ENCODE peak calls at places on chromosomes 1 and 21, in six cellular contexts. One of them, this sample, is unnamed. For H3K36me3, the result is how much of the 10 kb centered on the place peaks cover.

GRCh38 chr1:43973981-43974442 is 748 bp upstream of the ATP6V0B start:
- DNase-seq in H1: no peak
- DNase-seq in neuronal stem cell: no peak
- DNase-seq in mesendoderm: no peak
- DNase-seq in IMR-90: no peak
- DNase-seq in trophoblast cell: no peak
- DNase-seq in this sample: no peak

GRCh38 chr1:44554706-44555105 is 119.6 kb downstream of the TMEM53 start:
- DNase-seq in neuronal stem cell: no peak
- DNase-seq in mesendoderm: no peak
- DNase-seq in IMR-90: no peak
- DNase-seq in trophoblast cell: no peak
- DNase-seq in H1: no peak
- DNase-seq in this sample: no peak

GRCh38 chr1:6301526-6301925 is 40.6 kb upstream of the GPR153 start:
- DNase-seq in neuronal stem cell: no peak
- DNase-seq in H1: no peak
- DNase-seq in trophoblast cell: no peak
- DNase-seq in IMR-90: peak
- DNase-seq in mesendoderm: no peak
- DNase-seq in this sample: no peak

GRCh38 chr1:212853658-212854057 is 4.4 kb upstream of the FLVCR1 start:
- DNase-seq in H1: no peak
- DNase-seq in IMR-90: no peak
- DNase-seq in neuronal stem cell: no peak
- DNase-seq in mesendoderm: no peak
- DNase-seq in trophoblast cell: no peak
- DNase-seq in this sample: no peak

GRCh38 chr1:165364432-165365133 is 8.1 kb upstream of the LMX1A start:
- DNase-seq in neuronal stem cell: no peak
- DNase-seq in mesendoderm: no peak
- DNase-seq in trophoblast cell: no peak
- DNase-seq in H1: no peak
- DNase-seq in IMR-90: no peak
- DNase-seq in this sample: no peak

GRCh38 chr1:116064616-116065015 is 46.6 kb upstream of the MAB21L3 start:
- DNase-seq in trophoblast cell: no peak
- DNase-seq in neuronal stem cell: no peak
- DNase-seq in mesendoderm: no peak
- DNase-seq in H1: no peak
- DNase-seq in IMR-90: no peak
- DNase-seq in this sample: peak

GRCh38 chr1:85153149-85153891 is 47.5 kb downstream of the SYDE2 start:
- DNase-seq in IMR-90: no peak
- DNase-seq in H1: no peak
- DNase-seq in trophoblast cell: no peak
- DNase-seq in neuronal stem cell: no peak
- DNase-seq in mesendoderm: no peak
- DNase-seq in this sample: no peak

GRCh38 chr1:216223521-216223920 is 199.7 kb downstream of the USH2A start:
- DNase-seq in trophoblast cell: no peak
- DNase-seq in mesendoderm: no peak
- DNase-seq in IMR-90: peak
- DNase-seq in neuronal stem cell: no peak
- DNase-seq in H1: no peak
- DNase-seq in this sample: peak

GRCh38 chr1:176843352-176844297 is 320.9 kb downstream of the ASTN1 start:
- DNase-seq in IMR-90: peak
- DNase-seq in neuronal stem cell: peak
- DNase-seq in mesendoderm: peak
- DNase-seq in trophoblast cell: no peak
- DNase-seq in H1: no peak
- DNase-seq in this sample: peak

GRCh38 chr1:16905856-16906702 is 10.3 kb downstream of the RNU1-2 start:
- DNase-seq in IMR-90: peak
- DNase-seq in neuronal stem cell: no peak
- DNase-seq in trophoblast cell: no peak
- DNase-seq in mesendoderm: no peak
- DNase-seq in H1: no peak
- DNase-seq in this sample: peak

GRCh38 chr1:20112279-20113000 is 6.9 kb downstream of the PLA2G2D start:
- DNase-seq in IMR-90: no peak
- DNase-seq in mesendoderm: no peak
- DNase-seq in H1: no peak
- DNase-seq in trophoblast cell: no peak
- DNase-seq in neuronal stem cell: no peak
- DNase-seq in this sample: no peak

GRCh38 chr1:98405581-98406059 is 255.9 kb upstream of the SNX7 start:
- DNase-seq in mesendoderm: no peak
- DNase-seq in trophoblast cell: no peak
- DNase-seq in IMR-90: no peak
- DNase-seq in neuronal stem cell: no peak
- DNase-seq in H1: no peak
- DNase-seq in this sample: peak

GRCh38 chr1:178548108-178548507 is 35.2 kb downstream of the TEX35 start:
- DNase-seq in H1: no peak
- DNase-seq in mesendoderm: no peak
- DNase-seq in IMR-90: no peak
- DNase-seq in neuronal stem cell: no peak
- DNase-seq in trophoblast cell: no peak
- DNase-seq in this sample: no peak

GRCh38 chr1:228781801-228782661 is 46.8 kb downstream of the RHOU start:
- DNase-seq in H1: no peak
- DNase-seq in neuronal stem cell: no peak
- DNase-seq in mesendoderm: no peak
- DNase-seq in trophoblast cell: no peak
- DNase-seq in IMR-90: no peak
- DNase-seq in this sample: no peak

GRCh38 chr1:209266590-209267172 is 316.8 kb upstream of the CAMK1G start:
- DNase-seq in H1: no peak
- DNase-seq in IMR-90: peak
- DNase-seq in trophoblast cell: no peak
- DNase-seq in mesendoderm: no peak
- DNase-seq in neuronal stem cell: no peak
- DNase-seq in this sample: peak

GRCh38 chr1:20640183-20640597 is 6.9 kb downstream of the PINK1 start:
- DNase-seq in H1: no peak
- DNase-seq in mesendoderm: peak
- DNase-seq in trophoblast cell: no peak
- DNase-seq in IMR-90: peak
- DNase-seq in neuronal stem cell: peak
- DNase-seq in this sample: peak

GRCh38 chr1:186757851-186758250 is 70.9 kb upstream of the PLA2G4A start:
- DNase-seq in trophoblast cell: no peak
- DNase-seq in mesendoderm: no peak
- DNase-seq in neuronal stem cell: no peak
- DNase-seq in H1: no peak
- DNase-seq in IMR-90: no peak
- DNase-seq in this sample: no peak

GRCh38 chr1:246788895-246789338 is 64.7 kb downstream of the SCCPDH start:
- DNase-seq in mesendoderm: no peak
- DNase-seq in neuronal stem cell: no peak
- DNase-seq in H1: no peak
- DNase-seq in trophoblast cell: no peak
- DNase-seq in IMR-90: no peak
- DNase-seq in this sample: no peak

GRCh38 chr21:36551326-36551725 is 71.4 kb upstream of the CLDN14 start:
- DNase-seq in neuronal stem cell: no peak
- DNase-seq in IMR-90: no peak
- DNase-seq in H1: no peak
- DNase-seq in mesendoderm: no peak
- DNase-seq in trophoblast cell: no peak
- DNase-seq in this sample: no peak

GRCh38 chr21:33700491-33700890 is 58.2 kb downstream of the ITSN1 start:
- DNase-seq in IMR-90: no peak
- DNase-seq in neuronal stem cell: no peak
- DNase-seq in mesendoderm: no peak
- DNase-seq in H1: no peak
- DNase-seq in trophoblast cell: no peak
- DNase-seq in this sample: no peak

GRCh38 chr1:181413836-181414235 is 69.5 kb upstream of the CACNA1E start:
- DNase-seq in mesendoderm: no peak
- DNase-seq in H1: no peak
- DNase-seq in IMR-90: no peak
- DNase-seq in neuronal stem cell: no peak
- DNase-seq in trophoblast cell: no peak
- DNase-seq in this sample: no peak

GRCh38 chr1:222820159-222820732 is 5.4 kb downstream of the DISP1 start:
- DNase-seq in IMR-90: no peak
- DNase-seq in neuronal stem cell: no peak
- DNase-seq in mesendoderm: no peak
- DNase-seq in H1: no peak
- DNase-seq in trophoblast cell: no peak
- DNase-seq in this sample: no peak

GRCh38 chr1:59427155-59427554 is 130.3 kb downstream of the FGGY start:
- DNase-seq in neuronal stem cell: no peak
- DNase-seq in IMR-90: peak
- DNase-seq in mesendoderm: peak
- DNase-seq in trophoblast cell: peak
- DNase-seq in H1: no peak
- DNase-seq in this sample: no peak

GRCh38 chr1:235996048-235996785 is 68.7 kb downstream of the NID1 start:
- DNase-seq in neuronal stem cell: no peak
- DNase-seq in H1: no peak
- DNase-seq in mesendoderm: no peak
- DNase-seq in IMR-90: no peak
- DNase-seq in trophoblast cell: peak
- DNase-seq in this sample: no peak
- H3K36me3 ChIP-seq in neuronal stem cell: under half
- H3K36me3 ChIP-seq in H1: under half
- H3K36me3 ChIP-seq in mesendoderm: under half
- H3K36me3 ChIP-seq in IMR-90: under half
- H3K36me3 ChIP-seq in trophoblast cell: under half
- H3K36me3 ChIP-seq in this sample: under half

GRCh38 chr21:43193088-43193650 is 24.4 kb downstream of the CRYAA start:
- DNase-seq in neuronal stem cell: no peak
- DNase-seq in trophoblast cell: no peak
- DNase-seq in IMR-90: no peak
- DNase-seq in mesendoderm: no peak
- DNase-seq in H1: no peak
- DNase-seq in this sample: no peak
- H4K8ac ChIP-seq in neuronal stem cell: no peak
- H4K8ac ChIP-seq in trophoblast cell: no peak
- H4K8ac ChIP-seq in IMR-90: no peak
- H4K8ac ChIP-seq in mesendoderm: no peak
- H4K8ac ChIP-seq in H1: no peak
- H4K8ac ChIP-seq in this sample: peak

GRCh38 chr1:15542685-15543588 is 16.3 kb downstream of the DNAJC16 start:
- DNase-seq in IMR-90: no peak
- DNase-seq in neuronal stem cell: no peak
- DNase-seq in trophoblast cell: no peak
- DNase-seq in mesendoderm: no peak
- DNase-seq in H1: no peak
- DNase-seq in this sample: no peak

GRCh38 chr1:15543589-15544568 is 17.2 kb downstream of the DNAJC16 start:
- DNase-seq in trophoblast cell: no peak
- DNase-seq in H1: no peak
- DNase-seq in mesendoderm: no peak
- DNase-seq in neuronal stem cell: no peak
- DNase-seq in IMR-90: peak
- DNase-seq in this sample: peak

GRCh38 chr1:15550573-15550972 is 23.9 kb downstream of the DNAJC16 start:
- DNase-seq in neuronal stem cell: no peak
- DNase-seq in H1: no peak
- DNase-seq in mesendoderm: no peak
- DNase-seq in trophoblast cell: no peak
- DNase-seq in IMR-90: no peak
- DNase-seq in this sample: no peak

GRCh38 chr1:15541231-15541792 is 14.7 kb downstream of the DNAJC16 start:
- DNase-seq in neuronal stem cell: no peak
- DNase-seq in H1: no peak
- DNase-seq in IMR-90: no peak
- DNase-seq in mesendoderm: no peak
- DNase-seq in trophoblast cell: no peak
- DNase-seq in this sample: no peak

DNA sequence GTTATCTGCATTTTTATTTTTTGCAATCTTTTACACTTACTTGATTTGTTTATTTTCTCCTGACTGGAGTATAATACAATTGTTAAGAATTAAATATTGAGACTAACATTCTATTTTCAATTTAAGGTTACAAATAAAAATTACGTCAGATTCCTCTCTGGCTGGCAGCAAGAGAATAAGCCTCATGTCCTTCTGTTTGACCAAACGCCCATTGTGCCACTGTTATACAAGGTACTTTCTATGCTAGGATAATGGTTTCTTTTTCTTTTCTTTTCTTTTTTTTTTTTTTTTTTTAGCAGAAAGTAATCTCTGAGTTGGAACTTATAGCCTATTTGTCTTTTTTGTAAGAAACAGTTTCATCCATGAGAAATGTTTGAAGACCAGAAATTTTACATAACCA is 20.0 kb downstream of the DNAJC16 start:
- DNase-seq in mesendoderm: no peak
- DNase-seq in neuronal stem cell: no peak
- DNase-seq in H1: no peak
- DNase-seq in trophoblast cell: no peak
- DNase-seq in IMR-90: no peak
- DNase-seq in this sample: no peak
- H3K36me3 ChIP-seq in mesendoderm: under half
- H3K36me3 ChIP-seq in neuronal stem cell: half or more
- H3K36me3 ChIP-seq in H1: half or more
- H3K36me3 ChIP-seq in trophoblast cell: under half
- H3K36me3 ChIP-seq in IMR-90: under half
- H3K36me3 ChIP-seq in this sample: under half

DNA sequence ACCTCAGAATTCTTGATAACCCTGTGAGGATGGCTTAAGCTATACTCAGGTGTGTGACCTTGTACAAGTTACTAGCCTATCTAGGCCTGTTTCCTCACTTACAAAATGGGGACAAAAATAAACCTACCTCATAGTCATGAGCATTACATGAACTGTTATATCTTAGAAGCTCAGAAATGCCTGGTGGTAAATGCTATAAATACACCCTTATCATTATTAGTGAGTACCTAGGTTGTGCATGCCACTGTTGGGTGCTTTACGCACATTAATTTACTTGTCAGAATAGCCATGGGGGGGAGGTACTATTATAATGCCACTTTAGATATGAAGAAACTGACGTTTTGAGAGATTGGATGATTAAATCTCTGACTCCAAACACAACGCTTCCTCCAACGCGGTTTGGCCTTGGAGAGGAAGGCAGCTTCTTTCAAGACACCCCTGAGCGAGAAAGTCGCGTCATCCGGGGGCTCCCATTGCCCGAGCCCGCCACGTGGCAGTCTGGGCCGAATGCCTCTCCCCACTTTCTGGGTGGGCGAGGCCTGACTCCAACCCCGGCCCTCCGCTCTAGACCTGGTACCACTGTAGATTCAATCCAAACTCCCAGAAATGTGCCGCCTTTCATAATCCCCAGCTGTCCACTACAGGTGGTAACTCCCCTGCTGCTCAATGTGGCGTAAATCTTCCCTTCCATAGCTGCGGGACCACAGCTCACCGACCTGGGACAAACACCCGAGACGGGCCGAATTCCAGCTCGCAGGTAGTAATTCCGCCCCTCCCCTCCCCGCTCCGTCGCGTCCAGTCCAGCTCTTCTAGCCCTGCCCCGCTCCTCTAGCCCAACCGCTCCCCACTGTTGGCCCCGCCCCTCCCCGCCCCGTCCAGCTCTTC is 773 bp upstream of the RAD54L start:
- DNase-seq in H1: no peak
- DNase-seq in neuronal stem cell: no peak
- DNase-seq in IMR-90: peak
- DNase-seq in mesendoderm: no peak
- DNase-seq in trophoblast cell: peak
- DNase-seq in this sample: peak
- H4K8ac ChIP-seq in H1: peak
- H4K8ac ChIP-seq in neuronal stem cell: no peak
- H4K8ac ChIP-seq in IMR-90: peak
- H4K8ac ChIP-seq in mesendoderm: no peak
- H4K8ac ChIP-seq in trophoblast cell: peak
- H4K8ac ChIP-seq in this sample: peak